ENCODE peak calls at places on chromosomes 13 and 19, in five cellular contexts. Z, B, Q, U and T are unnamed samples.

GRCh38 chr13:101092985-101093384 is 323.3 kb downstream of the NALCN start:
- DNase-seq in Z (peak), B (no peak), Q (no peak), U (no peak), T (peak)

GRCh38 chr19:48568345-48568886 is 16.4 kb downstream of the SULT2B1 start:
- DNase-seq in Z (peak), B (peak), Q (peak), U (no peak), T (peak)

GRCh38 chr13:44619651-44620050 is 43.5 kb upstream of the TSC22D1 start:
- DNase-seq in Z (no peak), B (no peak), Q (no peak), U (no peak), T (no peak)

GRCh38 chr19:10566658-10567410 is 1.0 kb upstream of the KRI1 start:
- DNase-seq in Z (no peak), B (no peak), Q (no peak), U (no peak), T (no peak)

GRCh38 chr19:7224205-7224833 is 69.9 kb downstream of the INSR start:
- DNase-seq in Z (no peak), B (peak), Q (no peak), U (no peak), T (peak)

GRCh38 chr13:32036131-32036695 is 4.6 kb downstream of the FRY start:
- DNase-seq in Z (no peak), B (no peak), Q (no peak), U (no peak), T (no peak)

GRCh38 chr19:3137139-3137538 is 1.3 kb downstream of the GNA15 start:
- DNase-seq in Z (no peak), B (peak), Q (no peak), U (no peak), T (no peak)

GRCh38 chr19:55160128-55160985 is 2.8 kb upstream of the TNNI3 start:
- DNase-seq in Z (peak), B (peak), Q (no peak), U (peak), T (peak)

GRCh38 chr13:56314755-56315154 is 826.0 kb upstream of the PRR20A start:
- DNase-seq in Z (peak), B (no peak), Q (no peak), U (no peak), T (no peak)

GRCh38 chr19:20078696-20079095 is 896 bp downstream of the ZNF90 start:
- DNase-seq in Z (peak), B (peak), Q (no peak), U (peak), T (peak)

GRCh38 chr13:44974056-44974798 is 15.0 kb downstream of the NUFIP1 start:
- DNase-seq in Z (peak), B (peak), Q (no peak), U (no peak), T (peak)

GRCh38 chr13:86020350-86021002 is 221.3 kb upstream of the SLITRK6 start:
- DNase-seq in Z (peak), B (peak), Q (peak), U (no peak), T (peak)

GRCh38 chr13:44403720-44404063 is 30.1 kb downstream of the SERP2 start:
- DNase-seq in Z (peak), B (no peak), Q (no peak), U (no peak), T (no peak)

GRCh38 chr19:52170304-52170703 is 1.1 kb downstream of the ZNF836 start:
- DNase-seq in Z (no peak), B (peak), Q (no peak), U (no peak), T (no peak)

GRCh38 chr13:113806526-113806925 is 47.5 kb downstream of the TMEM255B start:
- DNase-seq in Z (no peak), B (no peak), Q (no peak), U (no peak), T (no peak)

GRCh38 chr13:41945926-41946325 is 15.0 kb downstream of the VWA8 start:
- DNase-seq in Z (no peak), B (no peak), Q (no peak), U (no peak), T (no peak)

GRCh38 chr13:45258339-45258685 is 57.5 kb upstream of the KCTD4 start:
- DNase-seq in Z (no peak), B (peak), Q (no peak), U (no peak), T (no peak)

GRCh38 chr13:89136678-89137077 is 1465.5 kb downstream of the SLITRK5 start:
- DNase-seq in Z (peak), B (no peak), Q (no peak), U (no peak), T (no peak)